ENCODE peak calls at places on chromosomes 7 and 10, in nine cellular contexts. G is stimulated activated CD8-positive, alpha-beta memory T cell treated with anti-CD3 and anti-CD28 coated beads, Interleukin-4, amount 100 ng/mL, for 24 hours; Z is fibroblast of villous mesenchyme; Y is HCEC 1CT; R is endothelial cell; P is substantia nigra; M is left cardiac atrium; L is PC-9; W is T-helper 2 cell. I is an unnamed sample.

GRCh38 chr7:125246706-125247105 is 317.1 kb upstream of the POT1 start:
- DNase-seq in G (no peak), Z (no peak), Y (no peak), R (no peak), P (no peak), M (no peak), L (no peak), W (no peak), I (no peak)

GRCh38 chr10:71797533-71798307 is 24.4 kb upstream of the VSIR start:
- DNase-seq in G (no peak), Z (no peak), Y (no peak), R (no peak), P (no peak), M (no peak), L (no peak), W (no peak), I (no peak)

GRCh38 chr10:88830643-88831277 is 20.9 kb downstream of the ANKRD22 start:
- DNase-seq in G (no peak), Z (no peak), Y (no peak), R (no peak), P (no peak), M (no peak), L (no peak), W (no peak), I (no peak)

GRCh38 chr7:101238226-101239182 is 902 bp upstream of the CLDN15 start:
- DNase-seq in G (no peak), Z (no peak), Y (no peak), R (no peak), P (no peak), M (peak), L (no peak), W (no peak), I (peak)

GRCh38 chr10:62814901-62815372 is 1.2 kb downstream of the EGR2 start:
- DNase-seq in G (no peak), Z (peak), Y (no peak), R (peak), P (no peak), M (no peak), L (no peak), W (no peak), I (no peak)

GRCh38 chr7:146701166-146701565 is 584.6 kb downstream of the CNTNAP2 start:
- DNase-seq in G (no peak), Z (no peak), Y (no peak), R (no peak), P (no peak), M (no peak), L (no peak), W (no peak), I (no peak)

GRCh38 chr10:49330127-49330665 is 31.2 kb downstream of the C10orf71 start:
- DNase-seq in G (no peak), Z (no peak), Y (no peak), R (no peak), P (no peak), M (no peak), L (no peak), W (no peak), I (no peak)

GRCh38 chr10:70966848-70967553 is 78.6 kb upstream of the PCBD1 start:
- DNase-seq in G (no peak), Z (no peak), Y (no peak), R (no peak), P (no peak), M (no peak), L (no peak), W (no peak), I (no peak)

GRCh38 chr7:16416289-16417282 is 4.8 kb downstream of the CRPPA start:
- DNase-seq in G (no peak), Z (peak), Y (peak), R (no peak), P (no peak), M (no peak), L (peak), W (no peak), I (no peak)

GRCh38 chr7:151410405-151411390 is 860 bp upstream of the WDR86 start:
- DNase-seq in G (no peak), Z (peak), Y (no peak), R (peak), P (no peak), M (no peak), L (no peak), W (peak), I (no peak)

GRCh38 chr10:14645239-14645960 is 129.3 kb downstream of the FAM107B start:
- DNase-seq in G (no peak), Z (no peak), Y (no peak), R (no peak), P (no peak), M (no peak), L (no peak), W (no peak), I (no peak)

GRCh38 chr10:31620236-31621151 is 301.5 kb downstream of the ZEB1 start:
- DNase-seq in G (no peak), Z (peak), Y (peak), R (peak), P (no peak), M (peak), L (no peak), W (no peak), I (no peak)

GRCh38 chr7:33807779-33808482 is 97.4 kb upstream of the BMPER start:
- DNase-seq in G (no peak), Z (peak), Y (peak), R (peak), P (no peak), M (no peak), L (peak), W (no peak), I (peak)

GRCh38 chr10:4330626-4331025 is 495.4 kb upstream of the AKR1E2 start:
- DNase-seq in G (no peak), Z (no peak), Y (no peak), R (no peak), P (no peak), M (no peak), L (no peak), W (no peak), I (no peak)

GRCh38 chr7:1329261-1329660 is 96.6 kb downstream of the UNCX start:
- DNase-seq in G (no peak), Z (no peak), Y (no peak), R (no peak), P (no peak), M (no peak), L (no peak), W (no peak), I (no peak)

GRCh38 chr7:24825931-24826661 is 68.8 kb upstream of the GSDME start:
- DNase-seq in G (no peak), Z (peak), Y (peak), R (no peak), P (no peak), M (no peak), L (peak), W (no peak), I (peak)

GRCh38 chr10:92574545-92575377 is 868 bp upstream of the IDE start:
- DNase-seq in G (no peak), Z (no peak), Y (peak), R (no peak), P (no peak), M (no peak), L (no peak), W (no peak), I (peak)

GRCh38 chr7:67937717-67938191 is 941.1 kb downstream of the TYW1 start:
- DNase-seq in G (no peak), Z (peak), Y (no peak), R (no peak), P (no peak), M (peak), L (no peak), W (no peak), I (no peak)

GRCh38 chr7:98423043-98423442 is 22.2 kb upstream of the BAIAP2L1 start:
- DNase-seq in G (no peak), Z (no peak), Y (peak), R (no peak), P (no peak), M (no peak), L (no peak), W (no peak), I (peak)

GRCh38 chr10:127298396-127298795 is 102.0 kb upstream of the INSYN2A start:
- DNase-seq in G (no peak), Z (peak), Y (no peak), R (no peak), P (no peak), M (no peak), L (no peak), W (no peak), I (no peak)

GRCh38 chr7:129772646-129773280 is 161.2 kb downstream of the NRF1 start:
- DNase-seq in G (no peak), Z (no peak), Y (no peak), R (no peak), P (no peak), M (no peak), L (no peak), W (no peak), I (peak)

I was measured in AG08396.